ENCODE peak calls at places on chromosome X, in seven cellular contexts. Z, U, E, G, C, T and D are unnamed samples.

GRCh38 chrX:104486691-104487090 is 79.3 kb upstream of the IL1RAPL2 start:
- DNase-seq in Z (no peak), U (no peak), E (no peak), G (no peak), C (no peak), T (no peak), D (no peak)

GRCh38 chrX:33183366-33183765 is 28.0 kb downstream of the DMD start:
- DNase-seq in Z (no peak), U (no peak), E (no peak), G (no peak), C (peak), T (no peak), D (no peak)

GRCh38 chrX:1534321-1535168 is 2.4 kb downstream of the P2RY8 start:
- DNase-seq in Z (peak), U (no peak), E (no peak), G (peak), C (no peak), T (no peak), D (no peak)

GRCh38 chrX:17374619-17375360 is at the start of gene NHS:
- DNase-seq in Z (peak), U (peak), E (no peak), G (peak), C (no peak), T (no peak), D (peak)

GRCh38 chrX:154032653-154033052 is 13.0 kb upstream of the IRAK1 start:
- DNase-seq in Z (peak), U (no peak), E (no peak), G (no peak), C (no peak), T (no peak), D (no peak)

GRCh38 chrX:150664290-150664689 is 28.9 kb upstream of the MTMR1 start:
- DNase-seq in Z (no peak), U (no peak), E (no peak), G (peak), C (no peak), T (no peak), D (no peak)

GRCh38 chrX:153580700-153581386 is 18.1 kb downstream of the CCNQ start:
- DNase-seq in Z (no peak), U (no peak), E (no peak), G (peak), C (no peak), T (no peak), D (peak)

GRCh38 chrX:136130931-136131843 is 16.1 kb upstream of the FHL1 start:
- DNase-seq in Z (no peak), U (peak), E (no peak), G (no peak), C (peak), T (no peak), D (no peak)

GRCh38 chrX:107204063-107204605 is 2.1 kb downstream of the NUP62CL start:
- DNase-seq in Z (no peak), U (no peak), E (no peak), G (peak), C (no peak), T (no peak), D (peak)

GRCh38 chrX:11952176-11952720 is 186.0 kb upstream of the FRMPD4 start:
- DNase-seq in Z (no peak), U (peak), E (no peak), G (no peak), C (no peak), T (no peak), D (no peak)

GRCh38 chrX:125436855-125437254 is 117.2 kb downstream of the TEX13C start:
- DNase-seq in Z (no peak), U (no peak), E (no peak), G (no peak), C (no peak), T (no peak), D (peak)

GRCh38 chrX:134480061-134480460 is 20.1 kb downstream of the HPRT1 start:
- DNase-seq in Z (no peak), U (peak), E (no peak), G (no peak), C (no peak), T (no peak), D (no peak)

GRCh38 chrX:119482497-119483480 is 14.5 kb downstream of the SLC25A5 start:
- DNase-seq in Z (peak), U (peak), E (peak), G (peak), C (no peak), T (peak), D (peak)

GRCh38 chrX:19904778-19905367 is 17.5 kb upstream of the SH3KBP1 start:
- DNase-seq in Z (no peak), U (peak), E (no peak), G (peak), C (no peak), T (no peak), D (peak)

GRCh38 chrX:136866337-136867095 is 14.0 kb downstream of the RBMX start:
- DNase-seq in Z (no peak), U (no peak), E (no peak), G (no peak), C (no peak), T (no peak), D (no peak)